ENCODE peak calls at places on chromosomes 7 and 10, in five cellular contexts. W is bronchial epithelial cell, R is fibroblast of pulmonary artery, O is GM06990, Q is A549. N is an unnamed sample.

GRCh38 chr10:58568428-58568935 is 55.8 kb downstream of the BICC1 start:
- DNase-seq in W (no peak), O (no peak), Q (no peak), R (no peak), N (no peak)

GRCh38 chr10:18340496-18341051 is 200.3 kb downstream of the CACNB2 start:
- DNase-seq in O (no peak), Q (no peak), R (peak), W (no peak), N (no peak)

GRCh38 chr10:89185658-89186057 is 21.5 kb downstream of the CH25H start:
- DNase-seq in R (no peak), O (no peak), Q (no peak), W (peak), N (no peak)

GRCh38 chr7:144036302-144036858 is 12.4 kb upstream of the OR2A5 start:
- DNase-seq in R (peak), W (no peak), O (no peak), Q (no peak), N (no peak)

GRCh38 chr7:24898691-24899090 is 81.3 kb downstream of the OSBPL3 start:
- DNase-seq in R (no peak), W (peak), O (peak), Q (no peak), N (no peak)

GRCh38 chr7:138564365-138564764 is 104.3 kb downstream of the TRIM24 start:
- DNase-seq in R (no peak), Q (no peak), W (peak), O (no peak), N (peak)

GRCh38 chr7:129702316-129702715 is 90.8 kb downstream of the NRF1 start:
- DNase-seq in O (no peak), Q (no peak), R (peak), W (no peak), N (peak)

GRCh38 chr7:54749200-54749599 is 9.8 kb downstream of the SEC61G start:
- DNase-seq in R (no peak), W (no peak), O (no peak), Q (no peak), N (no peak)

GRCh38 chr10:122143238-122143841 is 127.8 kb upstream of the BTBD16 start:
- DNase-seq in O (no peak), Q (no peak), R (no peak), W (peak), N (no peak)

GRCh38 chr7:98826811-98827231 is 43.0 kb downstream of the TMEM130 start:
- DNase-seq in Q (no peak), W (no peak), O (no peak), R (no peak), N (no peak)

GRCh38 chr10:19860107-19860506 is 43.9 kb downstream of the PLXDC2 start:
- DNase-seq in R (no peak), W (no peak), Q (no peak), O (no peak), N (no peak)

GRCh38 chr10:27646604-27647191 is 98.9 kb downstream of the MKX start:
- DNase-seq in Q (no peak), W (no peak), O (no peak), R (no peak), N (no peak)

GRCh38 chr10:92382631-92383030 is 91.7 kb downstream of the MARCHF5 start:
- DNase-seq in W (no peak), Q (no peak), R (no peak), O (no peak), N (no peak)

GRCh38 chr10:76301950-76302349 is 870.5 kb downstream of the LRMDA start:
- DNase-seq in R (no peak), Q (no peak), W (peak), O (no peak), N (no peak)

GRCh38 chr7:152615052-152615741 is 60.7 kb downstream of the XRCC2 start:
- DNase-seq in W (no peak), Q (no peak), O (no peak), R (no peak), N (no peak)

GRCh38 chr10:14254368-14254767 is 76.4 kb downstream of the FRMD4A start:
- DNase-seq in W (no peak), Q (no peak), O (no peak), R (peak), N (no peak)

GRCh38 chr7:44240983-44241510 is 40.3 kb downstream of the YKT6 start:
- DNase-seq in R (peak), Q (peak), O (peak), W (peak), N (peak)

GRCh38 chr10:4028027-4028471 is 243.0 kb upstream of the KLF6 start:
- DNase-seq in O (no peak), W (peak), R (no peak), Q (no peak), N (peak)

GRCh38 chr10:101080933-101081546 is 19.3 kb downstream of the KAZALD1 start:
- DNase-seq in O (no peak), R (peak), Q (no peak), W (peak), N (peak)

GRCh38 chr7:31633454-31633853 is 53.6 kb upstream of the PPP1R17 start:
- DNase-seq in O (no peak), R (no peak), Q (no peak), W (no peak), N (no peak)

GRCh38 chr10:3480281-3480999 is 304.6 kb downstream of the KLF6 start:
- DNase-seq in R (no peak), O (no peak), W (no peak), Q (no peak), N (no peak)

GRCh38 chr7:121442845-121443244 is 46.7 kb upstream of the FAM3C start:
- DNase-seq in O (no peak), Q (no peak), W (peak), R (no peak), N (no peak)

GRCh38 chr10:104146871-104147270 is 24.9 kb downstream of the SFR1 start:
- DNase-seq in Q (no peak), O (no peak), W (no peak), R (no peak), N (no peak)

GRCh38 chr10:30736685-30737232 is 107.2 kb upstream of the LYZL2 start:
- DNase-seq in O (peak), Q (peak), R (peak), W (peak), N (peak)

GRCh38 chr10:3109633-3110032 is 42.3 kb downstream of the PFKP start:
- DNase-seq in Q (no peak), R (no peak), O (no peak), W (no peak), N (no peak)

GRCh38 chr10:130137077-130137448 is 872 bp downstream of the GLRX3 start:
- DNase-seq in Q (peak), O (no peak), R (peak), W (peak), N (peak)

GRCh38 chr7:102268635-102269034 is 18.0 kb upstream of the SH2B2 start:
- DNase-seq in W (no peak), R (no peak), O (no peak), Q (no peak), N (no peak)

GRCh38 chr7:108132551-108133265 is 2.5 kb upstream of the LAMB4 start:
- DNase-seq in R (no peak), Q (no peak), O (no peak), W (peak), N (no peak)

GRCh38 chr7:69837387-69838068 is 239.3 kb downstream of the AUTS2 start:
- DNase-seq in W (no peak), R (peak), O (no peak), Q (no peak), N (no peak)

GRCh38 chr7:10688544-10688943 is 285.1 kb upstream of the PHF14 start:
- DNase-seq in W (no peak), R (no peak), Q (no peak), O (no peak), N (no peak)

GRCh38 chr10:103960103-103960502 is 6.8 kb upstream of the SLK start:
- DNase-seq in R (peak), W (no peak), Q (no peak), O (no peak), N (peak)

GRCh38 chr10:115727114-115727513 is 545.9 kb downstream of the GFRA1 start:
- DNase-seq in Q (no peak), R (no peak), W (no peak), O (no peak), N (no peak)

GRCh38 chr7:101017099-101017777 is 2.6 kb upstream of the MUC17 start:
- DNase-seq in Q (peak), R (peak), O (peak), W (peak), N (peak)

GRCh38 chr10:83229991-83230390 is 909.3 kb upstream of the GHITM start:
- DNase-seq in W (no peak), O (no peak), R (no peak), Q (no peak), N (no peak)

GRCh38 chr7:129433823-129434171 is 435 bp upstream of the STRIP2 start:
- DNase-seq in Q (peak), R (no peak), W (no peak), O (no peak), N (no peak)

GRCh38 chr10:73469579-73469978 is 26.2 kb downstream of the PPP3CB start:
- DNase-seq in O (no peak), Q (no peak), R (no peak), W (no peak), N (no peak)

GRCh38 chr10:35642023-35642792 is at the start of gene FZD8:
- DNase-seq in W (peak), R (peak), O (peak), Q (peak), N (peak)

GRCh38 chr10:35642793-35643114 is 658 bp upstream of the FZD8 start:
- DNase-seq in Q (no peak), O (no peak), W (no peak), R (no peak), N (no peak)

GRCh38 chr10:35641430-35642015 is 573 bp downstream of the FZD8 start:
- DNase-seq in O (peak), W (no peak), Q (peak), R (peak), N (peak)

GRCh38 chr10:35643976-35644799 is 2.1 kb upstream of the FZD8 start:
- DNase-seq in O (peak), Q (no peak), W (no peak), R (no peak), N (no peak)

GRCh38 chr10:35643151-35643975 is 1.3 kb upstream of the FZD8 start:
- DNase-seq in W (peak), R (peak), Q (peak), O (peak), N (peak)
- TF ChIP-seq CTCF in W (no peak), R (no peak), Q (no peak), O (no peak), N (peak)

GRCh38 chr10:132519382-132520146 is 18.0 kb upstream of the INPP5A start:
- DNase-seq in O (no peak), W (no peak), Q (no peak), R (no peak), N (no peak)

GRCh38 chr10:132517951-132518521 is 19.6 kb upstream of the INPP5A start:
- DNase-seq in R (no peak), Q (no peak), O (no peak), W (no peak), N (no peak)

GRCh38 chr10:132520147-132520811 is 17.3 kb upstream of the INPP5A start:
- DNase-seq in W (no peak), O (no peak), Q (no peak), R (peak), N (peak)

GRCh38 chr10:132516771-132517725 is 20.5 kb upstream of the INPP5A start:
- DNase-seq in W (peak), O (no peak), Q (peak), R (peak), N (peak)

GRCh38 chr10:132518572-132519381 is 18.8 kb upstream of the INPP5A start:
- DNase-seq in O (no peak), W (peak), R (no peak), Q (no peak), N (peak)
- H3K4me3 ChIP-seq in O (no peak), W (no peak), R (no peak), Q (no peak), N (no peak)

GRCh38 chr10:131871673-131872005 is 29.2 kb upstream of the PPP2R2D start:
- DNase-seq in R (no peak), W (no peak), O (no peak), Q (no peak), N (no peak)
- TF ChIP-seq CTCF in R (no peak), W (no peak), O (no peak), Q (no peak), N (no peak)

GRCh38 chr7:25940086-25940906 is 211.7 kb upstream of the NFE2L3 start:
- DNase-seq in Q (no peak), W (peak), O (no peak), R (no peak), N (no peak)
- H3K4me3 ChIP-seq in Q (no peak), W (peak), O (no peak), R (no peak), N (no peak)

GRCh38 chr10:16910795-16911164 is 93.6 kb upstream of the RSU1 start:
- DNase-seq in R (peak), W (no peak), Q (no peak), O (no peak), N (no peak)

GRCh38 chr10:16909961-16910794 is 93.0 kb upstream of the RSU1 start:
- DNase-seq in O (no peak), W (no peak), R (peak), Q (no peak), N (no peak)

GRCh38 chr10:16916496-16916895 is 99.3 kb upstream of the RSU1 start:
- DNase-seq in Q (no peak), O (no peak), R (no peak), W (no peak), N (no peak)

GRCh38 chr10:16915308-16915707 is 98.1 kb upstream of the RSU1 start:
- DNase-seq in W (no peak), Q (no peak), R (no peak), O (no peak), N (no peak)

DNA sequence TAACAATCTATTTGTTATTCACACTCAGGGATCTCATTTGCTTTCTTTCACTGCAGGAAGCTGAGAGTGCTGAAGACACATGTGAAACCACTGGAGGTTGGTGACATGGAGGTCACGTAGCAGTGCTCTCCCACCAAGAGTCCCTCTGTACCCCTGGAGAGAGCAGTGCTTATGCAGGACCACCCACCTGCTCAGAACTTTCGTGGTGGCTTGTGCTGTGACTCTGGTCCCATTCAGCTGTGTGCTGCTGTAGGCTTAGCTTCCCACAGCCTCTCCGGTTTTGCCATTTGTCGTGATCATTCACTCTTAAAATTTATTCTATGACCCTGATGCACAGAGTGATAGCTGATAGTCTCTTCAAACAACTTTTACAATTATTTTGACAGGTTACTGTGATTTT is 96.0 kb upstream of the RSU1 start:
- DNase-seq in Q (no peak), W (no peak), O (no peak), R (no peak), N (no peak)
- TF ChIP-seq CTCF in Q (no peak), W (no peak), O (no peak), R (no peak), N (no peak)

DNA sequence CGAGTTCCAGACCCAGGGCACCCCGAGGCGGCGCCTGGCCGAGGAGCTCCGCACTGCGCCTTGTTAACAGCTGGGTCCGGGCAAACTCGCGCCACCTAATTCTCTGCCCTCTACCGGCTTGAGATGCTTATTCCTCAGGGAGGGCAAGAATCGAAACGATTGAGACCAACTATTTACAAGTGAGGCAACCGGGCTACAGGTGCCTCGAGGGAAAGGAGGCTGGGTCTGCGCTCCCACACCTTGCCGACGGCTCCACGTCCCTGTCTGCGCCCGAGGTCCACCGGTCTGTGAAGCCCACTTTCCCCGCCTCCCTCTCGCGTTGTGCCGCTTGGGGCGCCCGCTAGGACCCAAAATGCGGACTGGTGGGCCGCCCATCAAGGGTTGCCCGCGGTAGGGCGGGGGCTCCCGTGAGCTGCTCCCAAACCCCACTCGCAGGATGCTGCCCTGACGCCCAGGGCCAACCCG is 527 bp downstream of the AKR1B1 start:
- DNase-seq in R (no peak), W (peak), O (peak), Q (peak), N (peak)
- H3K4me3 ChIP-seq in R (peak), W (peak), O (peak), Q (peak), N (peak)

DNA sequence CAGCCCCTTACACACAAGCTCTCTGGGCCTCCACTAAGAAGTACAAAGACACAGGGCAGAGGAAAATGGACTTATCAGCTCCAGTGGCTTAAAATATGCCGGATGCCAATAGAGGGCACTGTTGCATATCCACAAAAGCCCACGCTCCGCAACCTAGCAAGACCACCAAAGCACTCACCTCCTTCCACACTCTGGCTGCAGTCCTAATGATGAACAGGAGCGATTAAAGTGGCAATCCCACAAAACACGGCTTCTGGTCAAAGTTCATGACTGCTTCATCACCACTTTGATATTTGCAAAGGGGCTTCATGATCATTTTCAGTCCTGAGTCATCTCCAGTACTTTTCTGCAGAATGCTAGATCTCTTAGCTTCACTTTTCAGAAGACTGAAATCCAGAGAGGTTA is 158.3 kb upstream of the ITGB1 start:
- DNase-seq in O (no peak), Q (peak), R (peak), W (no peak), N (peak)
- TF ChIP-seq CTCF in O (peak), Q (peak), R (peak), W (peak), N (peak)

DNA sequence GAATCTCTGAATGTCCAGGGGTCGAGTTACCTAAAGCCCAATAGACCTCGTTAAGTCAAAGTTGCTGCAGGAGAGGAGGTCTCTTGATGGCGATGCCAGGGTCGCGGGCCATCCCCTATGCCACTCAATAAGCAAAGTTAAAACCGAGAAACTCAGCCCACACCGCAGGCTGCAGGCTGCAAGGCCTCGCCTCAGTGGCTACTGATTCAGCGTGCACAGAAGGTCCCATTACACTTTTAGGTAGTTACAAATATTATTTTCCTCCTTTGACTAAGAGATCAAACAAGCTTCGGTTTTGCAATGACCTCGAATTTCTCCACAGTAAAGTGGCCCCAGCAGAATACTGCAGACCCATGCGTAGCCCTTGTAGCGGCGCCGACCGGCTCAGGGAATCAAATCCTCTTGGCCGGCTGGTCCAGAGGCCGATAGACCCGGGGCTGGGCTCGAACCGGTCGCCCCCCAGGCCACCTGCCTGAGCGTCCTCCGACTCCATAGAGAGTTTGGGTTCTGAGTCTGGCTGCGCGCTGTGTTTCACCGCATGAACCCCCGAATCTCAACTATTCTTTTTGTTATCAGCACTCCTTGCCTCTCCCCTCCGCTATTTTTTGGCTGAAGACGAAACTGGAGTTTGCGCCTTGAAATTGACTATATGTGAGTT is 2.3 kb downstream of the C1QL3 start:
- DNase-seq in Q (no peak), R (no peak), W (no peak), O (peak), N (no peak)
- H3K4me3 ChIP-seq in Q (no peak), R (no peak), W (no peak), O (no peak), N (no peak)

GRCh38 chr10:7836571-7836970 is 18.3 kb downstream of the TAF3 start:
- DNase-seq in W (no peak), Q (no peak), O (no peak), R (no peak), N (no peak)
- TF ChIP-seq CTCF in W (no peak), Q (no peak), O (no peak), R (no peak), N (no peak)

N was measured in fibroblast of villous mesenchyme.